ENCODE peak calls at places on chromosomes 3 and 15, in seven cellular contexts. K is stimulated activated CD4-positive, alpha-beta T cell treated with anti-CD3 and anti-CD28 coated beads, TNF-alpha, amount 100 ng/mL, for 24 hours; H is activated T-helper 9 cell treated with anti-CD3 and anti-CD28 coated beads, Interleukin-2, amount 50 U/mL, for 16 hours; C is occipital lobe; D is right cardiac atrium; M is kidney glomerular epithelial cell; F is astrocyte of the hippocampus. W is an unnamed sample.
A peak's percentile ranks its signal among the peaks of the same experiment; 100 is the strongest.

GRCh38 chr15:101501703-101502373 is 12.3 kb upstream of the PCSK6 start:
- DNase-seq in K (peak; percentile 11), H (no peak), C (no peak), D (peak; percentile 75), M (no peak), F (no peak), W (no peak)

GRCh38 chr3:177916461-177916860 is 619.8 kb upstream of the KCNMB2 start:
- DNase-seq in K (no peak), H (no peak), C (no peak), D (no peak), M (no peak), F (no peak), W (no peak)

GRCh38 chr3:168885028-168885427 is 778.5 kb downstream of the MECOM start:
- DNase-seq in K (no peak), H (no peak), C (no peak), D (no peak), M (peak; percentile 72), F (peak; percentile 70), W (no peak)

GRCh38 chr3:69696365-69696764 is 42.9 kb upstream of the MITF start:
- DNase-seq in K (no peak), H (no peak), C (no peak), D (no peak), M (no peak), F (no peak), W (no peak)

GRCh38 chr3:172061724-172062184 is 22.4 kb downstream of the FNDC3B start:
- DNase-seq in K (no peak), H (no peak), C (no peak), D (no peak), M (peak; percentile 25), F (no peak), W (no peak)

GRCh38 chr3:40306336-40306735 is 3.2 kb upstream of the EIF1B start:
- DNase-seq in K (no peak), H (no peak), C (no peak), D (no peak), M (no peak), F (no peak), W (no peak)

GRCh38 chr3:73999501-73999900 is 374.8 kb upstream of the PDZRN3 start:
- DNase-seq in K (no peak), H (no peak), C (no peak), D (no peak), M (no peak), F (peak; percentile 56), W (no peak)

GRCh38 chr15:61938249-61938648 is 122.0 kb downstream of the VPS13C start:
- DNase-seq in K (no peak), H (no peak), C (no peak), D (no peak), M (no peak), F (no peak), W (no peak)

GRCh38 chr3:62101488-62101887 is 271.9 kb downstream of the FEZF2 start:
- DNase-seq in K (no peak), H (no peak), C (no peak), D (no peak), M (no peak), F (no peak), W (no peak)

GRCh38 chr15:57477736-57478522 is 101.6 kb downstream of the CGNL1 start:
- DNase-seq in K (no peak), H (no peak), C (no peak), D (no peak), M (peak; percentile 89), F (no peak), W (no peak)

GRCh38 chr3:183826448-183826847 is 1.1 kb upstream of the MAP6D1 start:
- DNase-seq in K (no peak), H (no peak), C (no peak), D (no peak), M (no peak), F (no peak), W (no peak)

GRCh38 chr3:72763751-72764440 is 84.3 kb downstream of the SHQ1 start:
- DNase-seq in K (no peak), H (no peak), C (no peak), D (no peak), M (no peak), F (peak; percentile 44), W (no peak)

GRCh38 chr3:29011441-29011840 is 269.4 kb upstream of the RBMS3 start:
- DNase-seq in K (no peak), H (no peak), C (no peak), D (no peak), M (no peak), F (peak; percentile 33), W (no peak)

GRCh38 chr3:159669753-159670152 is 318.9 kb upstream of the IL12A start:
- DNase-seq in K (no peak), H (no peak), C (peak; percentile 26), D (no peak), M (peak; percentile 10), F (peak; percentile 37), W (no peak)

GRCh38 chr15:73637527-73637926 is 4.3 kb upstream of the NPTN start:
- DNase-seq in K (no peak), H (no peak), C (no peak), D (no peak), M (peak; percentile 78), F (peak; percentile 60), W (no peak)

GRCh38 chr3:44184319-44184953 is 57.2 kb upstream of the TOPAZ1 start:
- DNase-seq in K (no peak), H (no peak), C (peak; percentile 47), D (no peak), M (no peak), F (no peak), W (no peak)

GRCh38 chr15:58453931-58454793 is 22.4 kb downstream of the LIPC start:
- DNase-seq in K (peak; percentile 34), H (no peak), C (no peak), D (no peak), M (no peak), F (no peak), W (no peak)

GRCh38 chr3:43338295-43338694 is 52.0 kb downstream of the SNRK start:
- DNase-seq in K (no peak), H (no peak), C (no peak), D (no peak), M (no peak), F (no peak), W (no peak)

GRCh38 chr3:123188058-123188457 is 13.7 kb upstream of the SEC22A start:
- DNase-seq in K (no peak), H (no peak), C (no peak), D (no peak), M (no peak), F (no peak), W (no peak)

GRCh38 chr15:30063829-30064559 is 18.8 kb upstream of the GOLGA8J start:
- DNase-seq in K (no peak), H (no peak), C (no peak), D (no peak), M (no peak), F (no peak), W (no peak)

GRCh38 chr3:32506466-32506865 is 3.8 kb upstream of the CMTM6 start:
- DNase-seq in K (no peak), H (no peak), C (no peak), D (no peak), M (no peak), F (no peak), W (no peak)

GRCh38 chr15:93865610-93866009 is 365.8 kb upstream of the MCTP2 start:
- DNase-seq in K (no peak), H (no peak), C (no peak), D (no peak), M (no peak), F (no peak), W (peak; percentile 78)

GRCh38 chr15:89462198-89462912 is 34.0 kb downstream of the RHCG start:
- DNase-seq in K (no peak), H (no peak), C (peak; percentile 20), D (no peak), M (no peak), F (no peak), W (no peak)

GRCh38 chr15:96254168-96254567 is 76.3 kb upstream of the NR2F2 start:
- DNase-seq in K (no peak), H (no peak), C (no peak), D (no peak), M (no peak), F (no peak), W (no peak)

GRCh38 chr3:8970971-8971589 is 7.8 kb upstream of the RAD18 start:
- DNase-seq in K (peak; percentile 63), H (peak; percentile 53), C (peak; percentile 37), D (peak; percentile 65), M (peak; percentile 28), F (peak; percentile 80), W (peak; percentile 18)

GRCh38 chr3:131107637-131108433 is 81.2 kb downstream of the NEK11 start:
- DNase-seq in K (no peak), H (no peak), C (no peak), D (no peak), M (peak; percentile 22), F (peak; percentile 25), W (peak; percentile 50)

GRCh38 chr3:50655009-50655830 is 19.5 kb upstream of the DOCK3 start:
- DNase-seq in K (no peak), H (no peak), C (no peak), D (no peak), M (no peak), F (no peak), W (no peak)

GRCh38 chr3:11244131-11244677 is 28.0 kb upstream of the ATG7 start:
- DNase-seq in K (no peak), H (no peak), C (no peak), D (no peak), M (no peak), F (peak; percentile 28), W (no peak)

GRCh38 chr3:130390079-130390478 is 44.6 kb downstream of the COL6A5 start:
- DNase-seq in K (no peak), H (no peak), C (no peak), D (no peak), M (no peak), F (no peak), W (no peak)

GRCh38 chr3:94175677-94176076 is 112.8 kb downstream of the NSUN3 start:
- DNase-seq in K (no peak), H (no peak), C (no peak), D (no peak), M (no peak), F (no peak), W (no peak)

GRCh38 chr15:92853222-92853621 is 46.9 kb upstream of the CHD2 start:
- DNase-seq in K (no peak), H (no peak), C (no peak), D (no peak), M (no peak), F (no peak), W (no peak)

GRCh38 chr3:69410301-69410700 is 24.4 kb upstream of the FRMD4B start:
- DNase-seq in K (peak; percentile 52), H (peak; percentile 32), C (peak; percentile 11), D (peak; percentile 77), M (peak; percentile 45), F (peak; percentile 75), W (peak; percentile 7)

GRCh38 chr3:8441969-8442559 is 59.6 kb upstream of the LMCD1 start:
- DNase-seq in K (no peak), H (no peak), C (no peak), D (no peak), M (peak; percentile 72), F (peak; percentile 89), W (peak; percentile 6)